ENCODE peak calls at places on chromosome 11, in six cellular contexts. W is activated T-cell treated with anti-CD3 and anti-CD28 coated beads, Interleukin-2, amount 50 U/mL, for 4 hours; H is CD4-positive, alpha-beta T cell; L is naive thymus-derived CD4-positive, alpha-beta T cell; S is activated CD8-positive, alpha-beta T cell treated with anti-CD3 and anti-CD28 coated beads for 36 hours; I is upper lobe of right lung. N is an unnamed sample.

GRCh38 chr11:108853864-108854263 is 189.0 kb downstream of the DDX10 start:
- ATAC-seq in W (peak), H (peak), L (peak), S (peak), I (no peak), N (peak)

GRCh38 chr11:2921742-2922493 is 7.3 kb downstream of the PHLDA2 start:
- ATAC-seq in W (no peak), H (no peak), L (no peak), S (no peak), I (no peak), N (no peak)

GRCh38 chr11:36724742-36725387 is 126.8 kb upstream of the RAG2 start:
- ATAC-seq in W (no peak), H (no peak), L (peak), S (no peak), I (peak), N (no peak)

GRCh38 chr11:60095477-60096120 is 7.1 kb downstream of the MS4A2 start:
- ATAC-seq in W (no peak), H (no peak), L (no peak), S (no peak), I (no peak), N (no peak)

GRCh38 chr11:15117751-15118150 is 3.0 kb downstream of the INSC start:
- ATAC-seq in W (no peak), H (no peak), L (no peak), S (no peak), I (no peak), N (no peak)

GRCh38 chr11:11501546-11502274 is 120.1 kb downstream of the GALNT18 start:
- ATAC-seq in W (no peak), H (no peak), L (no peak), S (no peak), I (peak), N (peak)

GRCh38 chr11:132312161-132312560 is 941.7 kb downstream of the NTM start:
- ATAC-seq in W (no peak), H (no peak), L (no peak), S (no peak), I (no peak), N (no peak)

GRCh38 chr11:74442601-74443000 is 24.7 kb downstream of the KCNE3 start:
- ATAC-seq in W (no peak), H (no peak), L (no peak), S (no peak), I (peak), N (peak)

GRCh38 chr11:58905141-58905715 is 34.1 kb upstream of the GLYATL1 start:
- ATAC-seq in W (no peak), H (no peak), L (no peak), S (no peak), I (no peak), N (peak)

GRCh38 chr11:68012843-68013610 is 2.9 kb downstream of the ALDH3B1 start:
- ATAC-seq in W (no peak), H (no peak), L (no peak), S (no peak), I (peak), N (no peak)

GRCh38 chr11:20048246-20048645 is 112.0 kb downstream of the DBX1 start:
- ATAC-seq in W (no peak), H (no peak), L (no peak), S (no peak), I (no peak), N (peak)

GRCh38 chr11:92527467-92527866 is 302.8 kb downstream of the FAT3 start:
- ATAC-seq in W (no peak), H (no peak), L (no peak), S (no peak), I (no peak), N (no peak)

GRCh38 chr11:84671325-84672019 is 955.7 kb downstream of the DLG2 start:
- ATAC-seq in W (no peak), H (no peak), L (no peak), S (no peak), I (peak), N (no peak)

GRCh38 chr11:134586726-134587125 is 174.7 kb upstream of the B3GAT1 start:
- ATAC-seq in W (no peak), H (no peak), L (no peak), S (no peak), I (no peak), N (no peak)

GRCh38 chr11:72616655-72617054 is 57.6 kb downstream of the PDE2A start:
- ATAC-seq in W (no peak), H (no peak), L (no peak), S (no peak), I (no peak), N (no peak)

GRCh38 chr11:3001496-3001895 is 9.4 kb upstream of the NAP1L4 start:
- ATAC-seq in W (no peak), H (no peak), L (no peak), S (no peak), I (no peak), N (no peak)

GRCh38 chr11:119681537-119681936 is 47.5 kb downstream of the NECTIN1 start:
- ATAC-seq in W (no peak), H (no peak), L (no peak), S (no peak), I (peak), N (no peak)

GRCh38 chr11:96134622-96135021 is 208.4 kb downstream of the MAML2 start:
- ATAC-seq in W (no peak), H (peak), L (peak), S (no peak), I (peak), N (peak)

GRCh38 chr11:2525941-2526807 is 81.4 kb downstream of the KCNQ1 start:
- ATAC-seq in W (peak), H (no peak), L (no peak), S (no peak), I (no peak), N (no peak)

GRCh38 chr11:17805873-17806272 is 71.3 kb downstream of the KCNC1 start:
- ATAC-seq in W (no peak), H (no peak), L (no peak), S (no peak), I (no peak), N (no peak)

GRCh38 chr11:32437406-32438345 is 2.3 kb upstream of the WT1 start:
- ATAC-seq in W (no peak), H (no peak), L (no peak), S (no peak), I (no peak), N (no peak)

GRCh38 chr11:111699579-111700156 is 66.5 kb downstream of the PPP2R1B start:
- ATAC-seq in W (no peak), H (no peak), L (no peak), S (no peak), I (no peak), N (no peak)

GRCh38 chr11:1028616-1029015 is 7.9 kb downstream of the MUC6 start:
- ATAC-seq in W (no peak), H (no peak), L (no peak), S (no peak), I (no peak), N (no peak)

GRCh38 chr11:112100457-112100856 is 13.8 kb downstream of the SDHD start:
- ATAC-seq in W (no peak), H (no peak), L (no peak), S (no peak), I (no peak), N (no peak)

GRCh38 chr11:130828741-130829140 is 87.5 kb downstream of the SNX19 start:
- ATAC-seq in W (no peak), H (no peak), L (no peak), S (no peak), I (no peak), N (no peak)

GRCh38 chr11:85800595-85801342 is 10.2 kb downstream of the SYTL2 start:
- ATAC-seq in W (no peak), H (no peak), L (no peak), S (no peak), I (no peak), N (no peak)

GRCh38 chr11:67409781-67410368 is 5.6 kb upstream of the CARNS1 start:
- ATAC-seq in W (no peak), H (no peak), L (no peak), S (no peak), I (peak), N (peak)

GRCh38 chr11:88813233-88813915 is 252.4 kb downstream of the GRM5 start:
- ATAC-seq in W (peak), H (no peak), L (no peak), S (peak), I (no peak), N (no peak)

GRCh38 chr11:62427630-62428233 is 8.9 kb downstream of the SCGB1A1 start:
- ATAC-seq in W (peak), H (no peak), L (peak), S (peak), I (no peak), N (no peak)

GRCh38 chr11:117771197-117771596 is 25.8 kb downstream of the DSCAML1 start:
- ATAC-seq in W (no peak), H (no peak), L (no peak), S (no peak), I (no peak), N (no peak)

GRCh38 chr11:117919326-117920275 is 9.6 kb downstream of the TMPRSS13 start:
- ATAC-seq in W (peak), H (no peak), L (peak), S (peak), I (no peak), N (peak)

GRCh38 chr11:64870176-64870892 is 8.1 kb downstream of the EHD1 start:
- ATAC-seq in W (no peak), H (no peak), L (peak), S (no peak), I (peak), N (no peak)